ENCODE peak calls at places on chromosomes 13 and 19, in nine cellular contexts. M, R, K, F, Y, U, I, T and D are unnamed samples.

GRCh38 chr13:94050686-94051085 is 428.8 kb downstream of the DCT start:
- DNase-seq in M (no peak), R (no peak), K (no peak), F (no peak), Y (no peak), U (no peak), I (no peak), T (no peak), D (no peak)

GRCh38 chr13:110070511-110071120 is 236.3 kb downstream of the COL4A1 start:
- DNase-seq in M (no peak), R (no peak), K (no peak), F (peak; percentile 11), Y (no peak), U (no peak), I (peak; percentile 55), T (peak; percentile 38), D (peak; percentile 11)

GRCh38 chr13:46796515-46797467 is at the start of gene ESD:
- DNase-seq in M (peak; percentile 97), R (peak; percentile 81), K (peak; percentile 96), F (peak; percentile 79), Y (peak; percentile 97), U (peak; percentile 95), I (peak; percentile 93), T (peak; percentile 87), D (peak; percentile 86)

GRCh38 chr13:66864627-66865026 is 365.5 kb downstream of the PCDH9 start:
- DNase-seq in M (no peak), R (no peak), K (no peak), F (no peak), Y (no peak), U (no peak), I (no peak), T (no peak), D (no peak)

GRCh38 chr13:113930711-113931637 is 42.9 kb downstream of the C13orf46 start:
- DNase-seq in M (peak; percentile 60), R (no peak), K (no peak), F (no peak), Y (no peak), U (no peak), I (no peak), T (no peak), D (no peak)

GRCh38 chr13:72221276-72221962 is 354.4 kb upstream of the DACH1 start:
- DNase-seq in M (peak; percentile 13), R (no peak), K (no peak), F (no peak), Y (peak; percentile 18), U (peak; percentile 40), I (no peak), T (no peak), D (no peak)

GRCh38 chr13:30748717-30749116 is 13.4 kb downstream of the ALOX5AP start:
- DNase-seq in M (no peak), R (no peak), K (no peak), F (no peak), Y (no peak), U (no peak), I (no peak), T (no peak), D (no peak)

GRCh38 chr13:113547248-113547971 is 37.1 kb upstream of the TFDP1 start:
- DNase-seq in M (peak; percentile 72), R (no peak), K (no peak), F (no peak), Y (no peak), U (peak; percentile 5), I (no peak), T (no peak), D (peak; percentile 16)

GRCh38 chr13:70520275-70520674 is 412.0 kb upstream of the KLHL1 start:
- DNase-seq in M (no peak), R (no peak), K (no peak), F (no peak), Y (no peak), U (no peak), I (no peak), T (no peak), D (no peak)

GRCh38 chr19:50967924-50968708 is 1.3 kb downstream of the KLK6 start:
- DNase-seq in M (no peak), R (no peak), K (no peak), F (no peak), Y (no peak), U (no peak), I (no peak), T (no peak), D (no peak)

GRCh38 chr19:34989248-34989797 is 10.8 kb upstream of the GRAMD1A start:
- DNase-seq in M (no peak), R (no peak), K (no peak), F (no peak), Y (no peak), U (no peak), I (no peak), T (no peak), D (no peak)

GRCh38 chr19:49637865-49638350 is 2.0 kb downstream of the RRAS start:
- DNase-seq in M (no peak), R (no peak), K (peak; percentile 95), F (peak; percentile 51), Y (peak; percentile 92), U (peak; percentile 91), I (peak; percentile 62), T (peak; percentile 74), D (peak; percentile 70)

GRCh38 chr19:15101479-15102082 is 5.6 kb upstream of the SYDE1 start:
- DNase-seq in M (no peak), R (peak; percentile 17), K (no peak), F (no peak), Y (no peak), U (peak; percentile 52), I (peak; percentile 53), T (peak; percentile 20), D (no peak)

GRCh38 chr19:4586691-4587090 is 27.2 kb upstream of the SEMA6B start:
- DNase-seq in M (no peak), R (no peak), K (no peak), F (no peak), Y (no peak), U (no peak), I (no peak), T (no peak), D (no peak)

GRCh38 chr19:35353635-35354034 is 4.6 kb upstream of the FFAR3 start:
- DNase-seq in M (peak; percentile 1), R (no peak), K (no peak), F (no peak), Y (no peak), U (no peak), I (no peak), T (peak; percentile 47), D (no peak)

GRCh38 chr19:42051166-42052115 is 18.6 kb downstream of the GRIK5 start:
- DNase-seq in M (no peak), R (no peak), K (no peak), F (no peak), Y (no peak), U (no peak), I (no peak), T (no peak), D (no peak)

GRCh38 chr13:26993780-26994179 is 177.8 kb downstream of the USP12 start:
- DNase-seq in M (no peak), R (no peak), K (no peak), F (no peak), Y (no peak), U (no peak), I (no peak), T (no peak), D (no peak)

GRCh38 chr13:46314587-46314986 is 72.5 kb downstream of the RUBCNL start:
- DNase-seq in M (no peak), R (no peak), K (no peak), F (no peak), Y (no peak), U (no peak), I (no peak), T (no peak), D (no peak)

GRCh38 chr13:46866150-46866549 is 30.7 kb downstream of the HTR2A start:
- DNase-seq in M (no peak), R (no peak), K (peak; percentile 40), F (peak; percentile 27), Y (peak; percentile 36), U (peak; percentile 11), I (peak; percentile 21), T (peak; percentile 9), D (no peak)